ENCODE peak calls at places on chromosomes 2 and 18, in seven cellular contexts. X is Jurkat, Clone E6-1; A is HT1080; M is activated naive CD4-positive, alpha-beta T cell treated with anti-CD3 and anti-CD28 coated beads, Interleukin-2, amount 50 U/mL, for 72 hours; S is left cardiac atrium; Z is T-helper 9 cell; W is left lobe of liver. L is an unnamed sample.

GRCh38 chr2:43041661-43042360 is 184.6 kb downstream of the ZFP36L2 start:
- DNase-seq in X (no peak), A (peak; percentile 99), M (no peak), S (no peak), Z (no peak), W (no peak), L (peak; percentile 49)

GRCh38 chr2:8566155-8566670 is 115.6 kb upstream of the ID2 start:
- DNase-seq in X (no peak), A (no peak), M (no peak), S (no peak), Z (no peak), W (peak; percentile 28), L (no peak)

GRCh38 chr18:34932363-34932762 is 108.8 kb upstream of the MAPRE2 start:
- DNase-seq in X (no peak), A (no peak), M (no peak), S (no peak), Z (no peak), W (no peak), L (no peak)

GRCh38 chr2:175048275-175048674 is 43.1 kb upstream of the CHN1 start:
- DNase-seq in X (no peak), A (no peak), M (no peak), S (no peak), Z (no peak), W (no peak), L (no peak)

GRCh38 chr2:219968685-219969345 is 341.4 kb downstream of the SLC4A3 start:
- DNase-seq in X (no peak), A (peak; percentile 97), M (no peak), S (no peak), Z (no peak), W (no peak), L (peak; percentile 32)

GRCh38 chr2:152623076-152623740 is 94.1 kb downstream of the PRPF40A start:
- DNase-seq in X (no peak), A (no peak), M (no peak), S (no peak), Z (no peak), W (no peak), L (no peak)

GRCh38 chr2:130878316-130878715 is 41.6 kb downstream of the ARHGEF4 start:
- DNase-seq in X (no peak), A (no peak), M (no peak), S (no peak), Z (no peak), W (no peak), L (no peak)

GRCh38 chr2:39697480-39697879 is 31.8 kb downstream of the TMEM178A start:
- DNase-seq in X (no peak), A (no peak), M (no peak), S (peak; percentile 36), Z (no peak), W (no peak), L (no peak)

GRCh38 chr18:42545825-42546224 is 569.7 kb downstream of the RIT2 start:
- DNase-seq in X (no peak), A (peak; percentile 83), M (no peak), S (no peak), Z (no peak), W (no peak), L (peak; percentile 1)

GRCh38 chr2:181161615-181162014 is 181.2 kb downstream of the UBE2E3 start:
- DNase-seq in X (no peak), A (no peak), M (no peak), S (no peak), Z (no peak), W (no peak), L (no peak)

GRCh38 chr18:13872932-13873331 is 42.4 kb downstream of the MC2R start:
- DNase-seq in X (no peak), A (no peak), M (no peak), S (no peak), Z (no peak), W (no peak), L (no peak)

GRCh38 chr2:218832520-218832919 is 917 bp upstream of the PRKAG3 start:
- DNase-seq in X (no peak), A (peak; percentile 88), M (no peak), S (peak; percentile 56), Z (no peak), W (no peak), L (no peak)

GRCh38 chr2:70440621-70441020 is 113.0 kb downstream of the TGFA start:
- DNase-seq in X (peak; percentile 94), A (no peak), M (no peak), S (no peak), Z (no peak), W (no peak), L (no peak)

GRCh38 chr2:189635353-189635752 is 25.9 kb upstream of the ASNSD1 start:
- DNase-seq in X (no peak), A (no peak), M (no peak), S (no peak), Z (no peak), W (no peak), L (no peak)

GRCh38 chr18:52160652-52161051 is 179.3 kb upstream of the DCC start:
- DNase-seq in X (no peak), A (peak; percentile 95), M (no peak), S (no peak), Z (no peak), W (no peak), L (peak; percentile 45)

GRCh38 chr2:64467463-64467843 is 13.5 kb downstream of the LGALSL start:
- DNase-seq in X (no peak), A (no peak), M (no peak), S (peak; percentile 24), Z (no peak), W (no peak), L (no peak)

GRCh38 chr2:72794572-72794971 is 31.3 kb downstream of the EXOC6B start:
- DNase-seq in X (no peak), A (peak; percentile 56), M (no peak), S (no peak), Z (no peak), W (no peak), L (no peak)

GRCh38 chr18:67354091-67354490 is 162.4 kb downstream of the DSEL start:
- DNase-seq in X (no peak), A (no peak), M (no peak), S (no peak), Z (no peak), W (no peak), L (no peak)

GRCh38 chr2:101012706-101013181 is 10.7 kb downstream of the RPL31 start:
- DNase-seq in X (peak; percentile 38), A (no peak), M (peak; percentile 43), S (no peak), Z (peak; percentile 29), W (no peak), L (peak; percentile 32)

GRCh38 chr18:48801728-48802542 is 148.8 kb downstream of the SMAD7 start:
- DNase-seq in X (no peak), A (no peak), M (no peak), S (peak; percentile 19), Z (no peak), W (peak; percentile 64), L (no peak)

GRCh38 chr2:190376591-190377245 is 31.4 kb upstream of the MFSD6 start:
- DNase-seq in X (no peak), A (no peak), M (no peak), S (no peak), Z (no peak), W (no peak), L (no peak)

GRCh38 chr2:4269885-4270284 is 566.5 kb downstream of the DCDC2C start:
- DNase-seq in X (no peak), A (no peak), M (no peak), S (no peak), Z (no peak), W (no peak), L (no peak)

GRCh38 chr18:39190508-39190907 is 1624.9 kb upstream of the CELF4 start:
- DNase-seq in X (no peak), A (no peak), M (no peak), S (no peak), Z (no peak), W (no peak), L (no peak)

GRCh38 chr2:189022002-189022401 is 47.8 kb downstream of the COL3A1 start:
- DNase-seq in X (no peak), A (peak; percentile 11), M (no peak), S (no peak), Z (no peak), W (no peak), L (no peak)

GRCh38 chr2:46909771-46910419 is 5.7 kb downstream of the MCFD2 start:
- DNase-seq in X (no peak), A (peak; percentile 97), M (peak; percentile 40), S (no peak), Z (no peak), W (no peak), L (peak; percentile 64)

GRCh38 chr2:12005886-12006681 is 259.7 kb downstream of the LPIN1 start:
- DNase-seq in X (peak; percentile 69), A (no peak), M (peak; percentile 68), S (peak; percentile 52), Z (peak; percentile 50), W (peak; percentile 72), L (peak; percentile 80)

GRCh38 chr2:238065447-238065846 is 4.6 kb downstream of the SCLY start:
- DNase-seq in X (no peak), A (no peak), M (no peak), S (no peak), Z (no peak), W (no peak), L (no peak)

GRCh38 chr18:42182728-42183700 is 228.0 kb downstream of the PIK3C3 start:
- DNase-seq in X (no peak), A (peak; percentile 64), M (no peak), S (no peak), Z (no peak), W (no peak), L (no peak)

GRCh38 chr18:35071819-35072247 is 30.6 kb downstream of the MAPRE2 start:
- DNase-seq in X (no peak), A (no peak), M (no peak), S (no peak), Z (no peak), W (no peak), L (no peak)

GRCh38 chr2:171921970-171922229 is 361 bp upstream of the HAT1 start:
- DNase-seq in X (no peak), A (no peak), M (no peak), S (no peak), Z (no peak), W (no peak), L (no peak)

L was measured in Calu3.